ENCODE peak calls at places on chromosomes 4 and X, in four cellular contexts. One of them, this sample, is unnamed.

GRCh38 chrX:308821-309520 is 9.6 kb downstream of the GTPBP6 start:
- DNase-seq in pancreas: peak
- DNase-seq in cardiac fibroblast: no peak
- DNase-seq in RWPE1: no peak
- DNase-seq in this sample: peak

GRCh38 chrX:9310596-9310995 is 154.3 kb upstream of the TBL1X start:
- DNase-seq in RWPE1: no peak
- DNase-seq in cardiac fibroblast: peak
- DNase-seq in pancreas: no peak
- DNase-seq in this sample: no peak

GRCh38 chr4:139628184-139629012 is 37.2 kb upstream of the MGST2 start:
- DNase-seq in cardiac fibroblast: no peak
- DNase-seq in pancreas: no peak
- DNase-seq in RWPE1: no peak
- DNase-seq in this sample: no peak

GRCh38 chr4:22901631-22902030 is 208.9 kb downstream of the GBA3 start:
- DNase-seq in RWPE1: no peak
- DNase-seq in pancreas: no peak
- DNase-seq in cardiac fibroblast: no peak
- DNase-seq in this sample: no peak

GRCh38 chrX:22165732-22166457 is 106.8 kb upstream of the CBLL2 start:
- DNase-seq in pancreas: no peak
- DNase-seq in cardiac fibroblast: peak
- DNase-seq in RWPE1: peak
- DNase-seq in this sample: no peak

GRCh38 chr4:69649207-69649606 is 3.8 kb downstream of the UGT2A1 start:
- DNase-seq in RWPE1: peak
- DNase-seq in pancreas: no peak
- DNase-seq in cardiac fibroblast: peak
- DNase-seq in this sample: no peak

GRCh38 chr4:97866821-97867556 is 276.3 kb downstream of the STPG2 start:
- DNase-seq in pancreas: no peak
- DNase-seq in cardiac fibroblast: no peak
- DNase-seq in RWPE1: no peak
- DNase-seq in this sample: no peak

GRCh38 chr4:15479089-15479912 is 9.6 kb downstream of the CC2D2A start:
- DNase-seq in cardiac fibroblast: peak
- DNase-seq in pancreas: no peak
- DNase-seq in RWPE1: peak
- DNase-seq in this sample: peak

GRCh38 chr4:62460329-62460728 is 1260.2 kb downstream of the ADGRL3 start:
- DNase-seq in RWPE1: peak
- DNase-seq in pancreas: no peak
- DNase-seq in cardiac fibroblast: no peak
- DNase-seq in this sample: no peak

GRCh38 chr4:140866492-140867005 is 110.4 kb upstream of the TBC1D9 start:
- DNase-seq in cardiac fibroblast: no peak
- DNase-seq in RWPE1: no peak
- DNase-seq in pancreas: no peak
- DNase-seq in this sample: no peak

GRCh38 chr4:79757580-79757979 is 315.4 kb downstream of the ANTXR2 start:
- DNase-seq in cardiac fibroblast: no peak
- DNase-seq in pancreas: no peak
- DNase-seq in RWPE1: no peak
- DNase-seq in this sample: no peak

GRCh38 chr4:107835409-107835808 is 10.7 kb downstream of the SGMS2 start:
- DNase-seq in cardiac fibroblast: peak
- DNase-seq in pancreas: no peak
- DNase-seq in RWPE1: no peak
- DNase-seq in this sample: no peak

GRCh38 chrX:108537005-108537404 is 97.4 kb downstream of the COL4A5 start:
- DNase-seq in cardiac fibroblast: peak
- DNase-seq in RWPE1: peak
- DNase-seq in pancreas: no peak
- DNase-seq in this sample: no peak

GRCh38 chr4:95643627-95644026 is 94.9 kb upstream of the UNC5C start:
- DNase-seq in cardiac fibroblast: no peak
- DNase-seq in RWPE1: no peak
- DNase-seq in pancreas: peak
- DNase-seq in this sample: no peak

GRCh38 chrX:50333308-50333707 is 128.7 kb downstream of the CCNB3 start:
- DNase-seq in cardiac fibroblast: no peak
- DNase-seq in RWPE1: no peak
- DNase-seq in pancreas: no peak
- DNase-seq in this sample: peak

GRCh38 chrX:129808829-129809745 is 29.3 kb downstream of the SASH3 start:
- DNase-seq in pancreas: no peak
- DNase-seq in RWPE1: no peak
- DNase-seq in cardiac fibroblast: peak
- DNase-seq in this sample: no peak

GRCh38 chr4:110982486-110982885 is 359.6 kb upstream of the PITX2 start:
- DNase-seq in RWPE1: no peak
- DNase-seq in cardiac fibroblast: no peak
- DNase-seq in pancreas: no peak
- DNase-seq in this sample: no peak

GRCh38 chrX:105483011-105483410 is 262.5 kb upstream of the TEX13A start:
- DNase-seq in cardiac fibroblast: peak
- DNase-seq in RWPE1: peak
- DNase-seq in pancreas: no peak
- DNase-seq in this sample: no peak

GRCh38 chr4:151486166-151486565 is 77.2 kb downstream of the FHIP1A start:
- DNase-seq in pancreas: no peak
- DNase-seq in cardiac fibroblast: peak
- DNase-seq in RWPE1: no peak
- DNase-seq in this sample: no peak

GRCh38 chr4:186932631-186933150 is 209.0 kb upstream of the FAT1 start:
- DNase-seq in cardiac fibroblast: peak
- DNase-seq in pancreas: no peak
- DNase-seq in RWPE1: no peak
- DNase-seq in this sample: no peak

GRCh38 chr4:173514641-173515217 is 15.3 kb downstream of the HAND2 start:
- DNase-seq in pancreas: no peak
- DNase-seq in cardiac fibroblast: no peak
- DNase-seq in RWPE1: no peak
- DNase-seq in this sample: no peak

GRCh38 chrX:68944211-68944610 is 115.4 kb downstream of the EFNB1 start:
- DNase-seq in pancreas: no peak
- DNase-seq in cardiac fibroblast: no peak
- DNase-seq in RWPE1: no peak
- DNase-seq in this sample: no peak

GRCh38 chr4:4969298-4969697 is 50.0 kb downstream of the CYTL1 start:
- DNase-seq in RWPE1: peak
- DNase-seq in pancreas: no peak
- DNase-seq in cardiac fibroblast: peak
- DNase-seq in this sample: no peak

GRCh38 chrX:151167791-151168345 is 8.5 kb upstream of the GPR50 start:
- DNase-seq in cardiac fibroblast: no peak
- DNase-seq in RWPE1: no peak
- DNase-seq in pancreas: no peak
- DNase-seq in this sample: no peak

GRCh38 chr4:180203349-180203748 is 2039.9 kb upstream of the TENM3 start:
- DNase-seq in cardiac fibroblast: no peak
- DNase-seq in pancreas: no peak
- DNase-seq in RWPE1: no peak
- DNase-seq in this sample: no peak

GRCh38 chrX:69618803-69619202 is 2.9 kb downstream of the EDA start:
- DNase-seq in cardiac fibroblast: peak
- DNase-seq in pancreas: no peak
- DNase-seq in RWPE1: no peak
- DNase-seq in this sample: no peak

GRCh38 chrX:140318306-140318705 is 186.6 kb downstream of the SOX3 start:
- DNase-seq in cardiac fibroblast: peak
- DNase-seq in RWPE1: peak
- DNase-seq in pancreas: no peak
- DNase-seq in this sample: no peak

GRCh38 chr4:175807596-175807995 is 4.5 kb downstream of the GPM6A start:
- DNase-seq in cardiac fibroblast: no peak
- DNase-seq in RWPE1: no peak
- DNase-seq in pancreas: no peak
- DNase-seq in this sample: no peak

GRCh38 chr4:6926681-6927478 is 17.3 kb downstream of the TBC1D14 start:
- DNase-seq in RWPE1: no peak
- DNase-seq in cardiac fibroblast: no peak
- DNase-seq in pancreas: no peak
- DNase-seq in this sample: peak

GRCh38 chrX:80511969-80512760 is 91.9 kb downstream of the TENT5D start:
- DNase-seq in RWPE1: no peak
- DNase-seq in cardiac fibroblast: peak
- DNase-seq in pancreas: no peak
- DNase-seq in this sample: no peak

GRCh38 chrX:124098089-124098488 is 136.6 kb downstream of the STAG2 start:
- DNase-seq in RWPE1: peak
- DNase-seq in cardiac fibroblast: peak
- DNase-seq in pancreas: no peak
- DNase-seq in this sample: no peak

GRCh38 chr4:26839534-26839951 is 21.1 kb upstream of the STIM2 start:
- DNase-seq in RWPE1: peak
- DNase-seq in cardiac fibroblast: no peak
- DNase-seq in pancreas: no peak
- DNase-seq in this sample: no peak

GRCh38 chrX:153226344-153227190 is 47.5 kb downstream of the MAGEA1 start:
- DNase-seq in cardiac fibroblast: peak
- DNase-seq in pancreas: no peak
- DNase-seq in RWPE1: peak
- DNase-seq in this sample: peak

GRCh38 chrX:118574666-118575065 is 79.1 kb downstream of the DOCK11 start:
- DNase-seq in cardiac fibroblast: no peak
- DNase-seq in RWPE1: no peak
- DNase-seq in pancreas: no peak
- DNase-seq in this sample: no peak

DNA sequence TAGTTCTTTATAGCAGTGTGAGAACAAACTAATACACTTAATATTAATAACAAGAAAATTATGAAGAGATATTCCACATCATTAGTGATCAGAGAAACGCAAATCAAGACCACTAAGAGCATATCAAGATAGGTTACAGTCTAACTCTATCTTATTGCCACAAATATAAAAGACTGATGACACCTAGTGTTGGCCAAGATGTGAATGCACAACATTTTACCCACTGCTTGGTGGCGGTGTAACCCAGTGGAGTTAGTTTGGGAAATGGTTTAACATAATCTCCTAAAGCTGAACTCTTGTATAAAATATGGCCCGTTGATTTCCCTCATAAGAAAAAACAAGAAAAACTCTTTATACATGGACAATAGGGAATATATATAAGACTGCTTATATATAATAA is 92.4 kb downstream of the SLITRK2 start:
- DNase-seq in pancreas: no peak
- DNase-seq in cardiac fibroblast: no peak
- DNase-seq in RWPE1: no peak
- DNase-seq in this sample: no peak
- TF ChIP-seq CTCF in pancreas: no peak
- TF ChIP-seq CTCF in cardiac fibroblast: no peak
- TF ChIP-seq CTCF in RWPE1: no peak
- TF ChIP-seq CTCF in this sample: no peak

DNA sequence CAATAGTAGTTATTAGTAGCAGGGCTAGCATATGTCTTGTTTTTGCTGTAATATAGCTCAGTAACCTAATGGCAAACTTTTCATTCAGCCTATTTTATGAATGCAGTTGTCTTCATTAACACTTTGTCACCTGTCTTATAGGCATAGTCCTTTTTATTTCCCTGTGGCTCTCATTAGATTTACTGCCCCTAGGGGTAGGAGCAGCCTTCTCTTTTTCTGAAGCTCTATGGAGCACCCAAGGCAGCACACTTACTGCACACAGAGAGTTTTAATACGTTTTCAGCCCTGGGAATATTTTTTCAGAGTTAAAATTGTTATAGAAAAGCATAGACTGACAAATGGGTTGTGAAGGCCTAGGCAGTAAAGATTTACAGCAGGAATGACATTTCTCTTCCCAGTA is 406.8 kb downstream of the TMA16 start:
- DNase-seq in RWPE1: no peak
- DNase-seq in cardiac fibroblast: no peak
- DNase-seq in pancreas: no peak
- DNase-seq in this sample: no peak
- TF ChIP-seq CTCF in RWPE1: no peak
- TF ChIP-seq CTCF in cardiac fibroblast: no peak
- TF ChIP-seq CTCF in pancreas: no peak
- TF ChIP-seq CTCF in this sample: no peak

DNA sequence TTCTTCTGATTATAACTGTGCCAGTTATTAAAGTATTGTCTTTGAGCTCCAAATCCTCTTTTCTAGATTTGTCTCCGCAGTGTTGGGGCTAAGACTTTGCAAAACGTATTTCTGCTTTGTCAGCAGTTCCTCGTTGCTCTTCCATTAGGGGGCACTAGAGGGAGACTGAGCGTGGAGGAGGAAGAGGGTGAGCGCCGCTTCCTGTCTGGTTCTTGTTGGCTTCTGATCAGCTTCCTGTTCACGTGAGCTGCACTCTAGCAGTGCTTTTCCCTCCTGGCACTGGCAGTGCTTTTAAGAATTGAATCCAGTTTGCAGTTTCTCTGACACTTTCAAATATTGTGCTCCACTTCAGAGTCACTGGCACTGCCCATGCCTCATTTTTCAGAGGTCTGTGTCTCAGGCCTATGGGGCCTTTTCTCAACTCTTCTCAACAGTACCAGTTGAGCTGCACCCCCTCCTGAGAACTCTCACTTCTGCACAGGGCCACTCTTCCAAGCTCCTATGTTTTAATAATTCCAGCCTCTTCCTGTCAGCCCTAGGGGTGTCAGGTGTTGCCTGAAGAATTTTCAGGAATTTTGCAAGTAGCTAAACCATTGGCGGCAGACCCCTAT is 54.4 kb upstream of the LCORL start:
- DNase-seq in cardiac fibroblast: peak
- DNase-seq in pancreas: no peak
- DNase-seq in RWPE1: no peak
- DNase-seq in this sample: peak
- TF ChIP-seq CTCF in cardiac fibroblast: peak
- TF ChIP-seq CTCF in pancreas: no peak
- TF ChIP-seq CTCF in RWPE1: peak
- TF ChIP-seq CTCF in this sample: no peak

DNA sequence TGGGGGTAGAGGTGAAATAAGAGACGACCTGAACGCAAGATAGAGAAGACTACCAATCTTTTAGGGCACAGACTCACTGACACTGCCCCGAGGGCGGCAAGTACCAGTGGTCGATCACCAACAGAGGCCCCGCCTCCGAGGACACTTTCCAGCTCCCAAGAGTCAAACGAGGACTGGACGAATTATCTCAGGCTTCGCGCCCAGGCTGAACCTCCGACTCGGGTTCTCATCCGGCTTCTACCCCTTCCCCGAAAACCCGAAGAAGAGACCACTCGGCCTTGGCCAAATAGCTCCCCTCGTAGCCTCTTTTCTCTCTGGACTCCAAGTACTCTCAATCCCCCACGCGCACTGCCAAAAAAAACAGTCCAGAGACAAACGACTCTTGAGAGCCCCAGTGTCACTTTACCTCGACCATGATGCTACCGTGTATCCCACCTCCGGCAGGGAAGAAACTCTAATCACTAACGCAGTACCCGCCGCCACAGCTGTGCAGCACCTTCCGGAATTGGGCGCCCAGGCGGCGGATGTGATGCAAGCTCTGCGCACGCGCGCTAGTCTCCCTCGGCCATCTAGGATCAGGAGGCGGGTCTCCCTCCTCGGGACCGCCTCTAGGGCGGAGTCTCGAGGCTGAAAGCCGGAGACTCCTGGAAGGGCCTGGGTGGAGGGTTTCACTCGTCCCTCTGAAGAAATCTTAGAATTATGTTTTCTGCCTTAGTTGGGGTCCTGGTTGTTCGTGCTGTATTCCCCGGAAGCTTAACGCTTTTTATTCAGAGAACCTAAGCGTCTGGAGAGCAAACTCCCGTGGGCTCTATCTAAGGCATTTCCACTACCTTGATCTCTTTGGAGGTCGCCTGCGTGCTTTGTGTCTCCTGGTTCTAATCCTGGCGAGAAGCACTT is at the start of gene PLRG1:
- DNase-seq in RWPE1: peak
- DNase-seq in pancreas: peak
- DNase-seq in cardiac fibroblast: peak
- DNase-seq in this sample: peak
- TF ChIP-seq CTCF in RWPE1: no peak
- TF ChIP-seq CTCF in pancreas: peak
- TF ChIP-seq CTCF in cardiac fibroblast: peak
- TF ChIP-seq CTCF in this sample: peak